ENCODE peak calls at places on chromosomes 5 and 9, in seven cellular contexts. Q is left ventricle myocardium inferior, H is psoas muscle, K is Peyer's patch, B is uterus, R is AG04450, X is H1. Z is an unnamed sample.

GRCh38 chr5:153400931-153401330 is 89.5 kb upstream of the GRIA1 start:
- DNase-seq in K (no peak), H (no peak), Q (no peak), B (no peak), R (no peak), X (no peak), Z (no peak)

GRCh38 chr5:65693121-65693520 is 28.8 kb downstream of the SGTB start:
- DNase-seq in B (no peak), R (no peak), X (no peak), Q (no peak), K (no peak), H (no peak), Z (no peak)

GRCh38 chr5:11240293-11241190 is 479.5 kb upstream of the DAP start:
- DNase-seq in H (no peak), X (no peak), K (no peak), Q (no peak), R (no peak), B (no peak), Z (no peak)

GRCh38 chr9:96027271-96028131 is 152.0 kb downstream of the ERCC6L2 start:
- DNase-seq in Q (peak), H (no peak), X (peak), R (no peak), B (no peak), K (no peak), Z (no peak)

GRCh38 chr9:18185196-18185595 is 288.8 kb upstream of the ADAMTSL1 start:
- DNase-seq in X (no peak), Q (no peak), K (no peak), H (no peak), B (no peak), R (no peak), Z (peak)

GRCh38 chr5:122126177-122126701 is 3.1 kb upstream of the ZNF474 start:
- DNase-seq in K (no peak), X (no peak), B (no peak), R (peak), H (no peak), Q (no peak), Z (no peak)

GRCh38 chr5:12845549-12846159 is 941.4 kb upstream of the CTNND2 start:
- DNase-seq in Q (no peak), R (no peak), K (no peak), H (no peak), X (no peak), B (no peak), Z (no peak)

GRCh38 chr9:87503970-87504369 is 6.3 kb downstream of the DAPK1 start:
- DNase-seq in Q (no peak), X (no peak), B (no peak), H (no peak), R (no peak), K (no peak), Z (no peak)

GRCh38 chr5:128649183-128649582 is 111.1 kb upstream of the FBN2 start:
- DNase-seq in Q (no peak), H (no peak), X (no peak), K (no peak), B (no peak), R (no peak), Z (no peak)

GRCh38 chr9:107952773-107953172 is 463.2 kb upstream of the KLF4 start:
- DNase-seq in R (no peak), K (no peak), B (no peak), Q (no peak), X (no peak), H (no peak), Z (peak)

GRCh38 chr5:77426670-77427069 is 65.4 kb downstream of the WDR41 start:
- DNase-seq in K (no peak), R (peak), X (no peak), B (no peak), H (no peak), Q (no peak), Z (peak)

GRCh38 chr9:79988126-79988525 is 416.4 kb downstream of the TLE4 start:
- DNase-seq in H (no peak), K (no peak), Q (no peak), R (no peak), X (no peak), B (no peak), Z (no peak)

GRCh38 chr5:4518924-4519660 is 621.0 kb upstream of the ADAMTS16 start:
- DNase-seq in X (no peak), R (no peak), K (no peak), Q (no peak), B (no peak), H (no peak), Z (no peak)

GRCh38 chr5:168886153-168886552 is 307.0 kb upstream of the PANK3 start:
- DNase-seq in H (no peak), K (no peak), X (no peak), Q (no peak), B (no peak), R (no peak), Z (no peak)

GRCh38 chr9:136059851-136060670 is 35.0 kb downstream of the NACC2 start:
- DNase-seq in Q (peak), R (peak), X (no peak), B (no peak), K (peak), H (peak), Z (no peak)

GRCh38 chr5:177095088-177095669 is 8.5 kb downstream of the FGFR4 start:
- DNase-seq in R (no peak), B (no peak), H (no peak), X (no peak), Q (no peak), K (no peak), Z (no peak)

GRCh38 chr5:120771181-120771580 is 307.1 kb downstream of the PRR16 start:
- DNase-seq in X (no peak), R (no peak), B (no peak), K (no peak), H (no peak), Q (no peak), Z (no peak)

GRCh38 chr5:157324237-157324636 is 58.3 kb downstream of the CYFIP2 start:
- DNase-seq in K (no peak), Q (no peak), X (peak), B (no peak), H (no peak), R (no peak), Z (no peak)

GRCh38 chr5:104706570-104706969 is 1144.0 kb upstream of the NUDT12 start:
- DNase-seq in Q (no peak), H (no peak), K (no peak), B (no peak), X (no peak), R (no peak), Z (no peak)

GRCh38 chr5:173454381-173454763 is 126.2 kb upstream of the STC2 start:
- DNase-seq in H (no peak), R (peak), K (no peak), B (no peak), Q (no peak), X (no peak), Z (no peak)

GRCh38 chr9:93064392-93065124 is 6.1 kb downstream of the SUSD3 start:
- DNase-seq in H (peak), Q (peak), R (no peak), K (no peak), X (no peak), B (no peak), Z (no peak)

GRCh38 chr5:153905214-153905613 is 133.5 kb downstream of the FAM114A2 start:
- DNase-seq in Q (no peak), B (no peak), K (no peak), H (no peak), X (no peak), R (no peak), Z (no peak)

GRCh38 chr5:175698401-175699115 is 40.7 kb downstream of the HRH2 start:
- DNase-seq in B (no peak), Q (no peak), R (no peak), X (no peak), H (no peak), K (peak), Z (no peak)

GRCh38 chr9:25964239-25964638 is 286.0 kb upstream of the TUSC1 start:
- DNase-seq in Q (no peak), H (no peak), K (no peak), R (peak), X (peak), B (no peak), Z (peak)

GRCh38 chr9:5630038-5630507 is 1.2 kb downstream of the RIC1 start:
- DNase-seq in Q (no peak), B (no peak), R (no peak), H (no peak), X (no peak), K (no peak), Z (no peak)

GRCh38 chr9:119291554-119291953 is 77.7 kb downstream of the BRINP1 start:
- DNase-seq in H (no peak), X (no peak), R (no peak), B (no peak), Q (no peak), K (no peak), Z (no peak)

GRCh38 chr5:168877132-168877895 is 298.1 kb upstream of the PANK3 start:
- DNase-seq in K (no peak), Q (no peak), B (no peak), X (no peak), R (no peak), H (no peak), Z (no peak)

GRCh38 chr9:14608521-14608920 is 84.7 kb downstream of the ZDHHC21 start:
- DNase-seq in Q (no peak), R (no peak), B (no peak), H (no peak), X (no peak), K (no peak), Z (no peak)

GRCh38 chr5:98742395-98743073 is 30.9 kb upstream of the RGMB start:
- DNase-seq in B (no peak), X (no peak), Q (no peak), H (no peak), K (no peak), R (no peak), Z (no peak)

GRCh38 chr5:143865421-143865820 is 53.5 kb downstream of the HMHB1 start:
- DNase-seq in R (no peak), B (no peak), K (no peak), Q (no peak), X (no peak), H (no peak), Z (no peak)

GRCh38 chr9:96327694-96328352 is 25.8 kb upstream of the HSD17B3 start:
- DNase-seq in Q (no peak), K (no peak), H (no peak), R (peak), X (no peak), B (peak), Z (no peak)

GRCh38 chr5:151293624-151294023 is 9.9 kb downstream of the SLC36A3 start:
- DNase-seq in K (no peak), B (no peak), R (no peak), X (no peak), Q (no peak), H (no peak), Z (no peak)

GRCh38 chr5:39107350-39107749 is 33.2 kb upstream of the RICTOR start:
- DNase-seq in B (no peak), X (no peak), Q (no peak), R (no peak), H (no peak), K (no peak), Z (no peak)

GRCh38 chr9:126229501-126229900 is 97.1 kb upstream of the MVB12B start:
- DNase-seq in K (no peak), Q (no peak), B (no peak), H (no peak), R (no peak), X (no peak), Z (no peak)

GRCh38 chr5:123511290-123511647 is 708 bp upstream of the CSNK1G3 start:
- DNase-seq in X (no peak), R (no peak), Q (no peak), B (no peak), K (no peak), H (no peak), Z (peak)

GRCh38 chr9:88587182-88587581 is 52.2 kb downstream of the NXNL2 start:
- DNase-seq in B (no peak), X (no peak), R (no peak), Q (no peak), H (no peak), K (peak), Z (no peak)

GRCh38 chr5:126680215-126680817 is 79.6 kb downstream of the PHAX start:
- DNase-seq in X (no peak), Q (no peak), H (no peak), K (no peak), B (no peak), R (no peak), Z (no peak)

GRCh38 chr9:125272697-125273096 is 11.1 kb downstream of the GAPVD1 start:
- DNase-seq in X (no peak), B (no peak), Q (no peak), K (no peak), H (no peak), R (peak), Z (no peak)

GRCh38 chr5:41877408-41877807 is 7.2 kb upstream of the OXCT1 start:
- DNase-seq in Q (no peak), K (no peak), R (no peak), H (no peak), B (no peak), X (no peak), Z (no peak)

GRCh38 chr9:128411373-128412119 is 9.1 kb upstream of the CERCAM start:
- DNase-seq in B (no peak), H (no peak), R (no peak), K (no peak), Q (no peak), X (no peak), Z (no peak)

GRCh38 chr9:128408963-128409431 is 11.7 kb upstream of the CERCAM start:
- DNase-seq in R (no peak), Q (no peak), B (no peak), H (no peak), X (no peak), K (no peak), Z (no peak)

GRCh38 chr9:128409450-128409849 is 11.2 kb upstream of the CERCAM start:
- DNase-seq in B (no peak), K (no peak), H (no peak), R (no peak), X (no peak), Q (no peak), Z (no peak)

GRCh38 chr9:128412120-128412790 is 8.4 kb upstream of the CERCAM start:
- DNase-seq in X (peak), R (no peak), Q (peak), H (peak), B (no peak), K (peak), Z (no peak)

GRCh38 chr9:128409998-128410397 is 10.7 kb upstream of the CERCAM start:
- DNase-seq in X (no peak), K (no peak), B (no peak), Q (no peak), R (no peak), H (no peak), Z (no peak)
- TF ChIP-seq CTCF in X (peak), K (no peak), B (no peak), Q (peak), R (peak), H (no peak), Z (peak)

GRCh38 chr9:35683323-35683722 is 6.4 kb downstream of the TPM2 start:
- DNase-seq in Q (no peak), B (no peak), R (no peak), H (no peak), X (no peak), K (no peak), Z (no peak)
- H3K4me3 ChIP-seq in Q (no peak), B (no peak), R (no peak), H (peak), X (no peak), K (no peak), Z (no peak)

DNA sequence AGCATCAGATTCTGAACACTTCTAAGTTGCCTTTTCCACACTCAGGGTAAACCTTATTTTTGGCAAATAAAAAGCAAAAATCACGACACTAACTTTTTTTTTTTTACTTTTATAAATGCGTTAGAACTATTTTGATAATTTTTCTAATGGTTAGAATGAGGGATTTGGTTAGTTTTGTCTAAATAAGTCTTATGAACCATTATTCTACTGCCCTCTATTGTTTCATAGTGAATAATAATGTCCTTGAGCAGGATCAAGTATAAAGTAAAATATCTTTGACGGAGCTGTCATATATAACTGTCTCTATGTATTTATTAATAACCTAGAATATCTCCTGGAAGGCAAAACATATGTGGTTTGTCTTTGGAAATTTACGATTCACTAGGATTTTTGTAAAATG is 631.8 kb downstream of the GABRG2 start:
- DNase-seq in B (no peak), X (no peak), K (no peak), Q (no peak), R (no peak), H (no peak), Z (no peak)
- TF ChIP-seq CTCF in B (no peak), X (no peak), K (no peak), Q (no peak), R (no peak), H (no peak), Z (no peak)

GRCh38 chr5:78641060-78641474 is 7.5 kb downstream of the LHFPL2 start:
- DNase-seq in B (no peak), K (no peak), H (no peak), R (no peak), Q (no peak), X (no peak), Z (no peak)

GRCh38 chr5:78642701-78643100 is 5.9 kb downstream of the LHFPL2 start:
- DNase-seq in K (no peak), X (no peak), R (no peak), Q (no peak), H (no peak), B (no peak), Z (no peak)

GRCh38 chr5:78638973-78639669 is 9.5 kb downstream of the LHFPL2 start:
- DNase-seq in B (no peak), H (no peak), K (no peak), X (no peak), Q (no peak), R (no peak), Z (no peak)

GRCh38 chr5:78639811-78640210 is 8.8 kb downstream of the LHFPL2 start:
- DNase-seq in X (no peak), B (no peak), Q (no peak), R (no peak), K (no peak), H (no peak), Z (no peak)

DNA sequence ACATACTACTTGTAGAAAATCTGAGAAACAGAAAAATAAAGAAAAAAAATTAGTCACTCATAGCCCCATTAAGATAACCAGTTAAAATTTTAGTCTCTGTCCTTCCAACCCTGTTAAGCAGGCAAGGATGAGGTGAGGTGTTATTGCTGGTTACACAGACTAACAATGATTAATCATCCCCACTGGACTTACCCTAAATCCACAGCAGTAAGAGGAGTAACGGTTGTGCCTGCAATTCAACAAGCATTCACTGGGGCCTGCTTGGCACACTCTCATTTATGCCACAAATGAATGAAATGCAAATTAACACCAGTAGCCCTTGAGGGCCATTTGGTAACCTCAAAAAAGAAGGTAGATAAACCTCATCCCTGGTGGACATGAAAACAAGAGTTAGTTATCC is 8.0 kb downstream of the LHFPL2 start:
- DNase-seq in Q (no peak), B (no peak), H (no peak), R (no peak), X (no peak), K (no peak), Z (peak)
- H3K4me3 ChIP-seq in Q (no peak), B (no peak), H (no peak), R (no peak), X (no peak), K (no peak), Z (peak)

DNA sequence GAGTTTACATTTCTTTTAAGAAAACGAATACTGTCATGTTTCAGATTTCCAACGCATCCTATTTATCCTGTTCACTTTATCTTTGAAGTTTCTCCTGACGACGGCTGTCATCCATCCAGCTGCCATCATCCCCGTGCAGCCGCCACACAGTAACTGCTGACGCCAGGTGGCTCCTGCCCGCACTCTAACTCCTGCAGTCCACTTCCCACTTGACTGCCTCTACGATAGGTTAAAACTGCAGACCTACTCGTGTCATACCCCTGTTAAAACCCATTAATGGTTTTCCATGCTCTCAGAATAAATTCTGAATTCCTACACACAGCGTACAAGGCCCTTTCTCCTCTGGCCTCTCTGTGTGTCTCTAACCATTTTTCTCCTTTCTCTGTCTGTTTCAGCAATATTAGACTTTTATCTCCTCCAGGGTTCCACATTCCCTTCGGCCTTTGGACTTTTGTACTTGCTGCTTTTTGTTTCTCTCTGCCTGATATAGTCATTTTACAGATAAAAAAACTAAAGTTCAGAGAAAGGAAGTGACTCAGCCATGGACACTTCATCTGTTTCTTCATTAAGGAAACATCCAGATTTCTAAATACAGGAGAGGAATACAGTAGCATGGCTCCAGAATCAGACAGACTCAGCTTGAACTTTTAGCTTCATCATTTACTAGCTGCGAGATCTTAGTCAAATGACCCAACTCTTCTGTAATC is 84.9 kb downstream of the ADAMTS12 start:
- DNase-seq in K (no peak), Q (no peak), H (no peak), X (no peak), R (no peak), B (no peak), Z (peak)
- TF ChIP-seq CTCF in K (no peak), Q (no peak), H (no peak), X (no peak), R (no peak), B (no peak), Z (peak)

GRCh38 chr5:33793836-33794549 is 97.8 kb downstream of the ADAMTS12 start:
- DNase-seq in K (no peak), Q (no peak), R (no peak), B (no peak), X (no peak), H (no peak), Z (no peak)
- H3K4me3 ChIP-seq in K (no peak), Q (no peak), R (no peak), B (no peak), X (no peak), H (peak), Z (no peak)

GRCh38 chr9:34991833-34992375 is 2.4 kb downstream of the DNAJB5 start:
- DNase-seq in H (peak), Q (peak), K (no peak), R (no peak), X (peak), B (peak), Z (no peak)
- TF ChIP-seq CTCF in H (no peak), Q (peak), K (no peak), R (no peak), X (peak), B (no peak), Z (peak)

Z was measured in epithelial cell of proximal tubule.